ENCODE peak calls at places on chromosomes 12 and 14, in six cellular contexts. T is left ventricle myocardium inferior, P is AG09319, H is HL-60, V is AG09309, B is progenitor cell of endocrine pancreas. U is an unnamed sample.

GRCh38 chr12:123966596-123966995 is 6.0 kb downstream of the CCDC92 start:
- DNase-seq in P (no peak), H (no peak), T (no peak), B (no peak), V (peak), U (no peak)

GRCh38 chr12:44748950-44749468 is 127.1 kb downstream of the NELL2 start:
- DNase-seq in B (no peak), H (no peak), P (no peak), T (no peak), V (no peak), U (no peak)

GRCh38 chr12:19530631-19531020 is 91.3 kb downstream of the AEBP2 start:
- DNase-seq in V (no peak), H (no peak), P (no peak), B (no peak), T (no peak), U (no peak)

GRCh38 chr12:113464852-113465719 is 6.6 kb downstream of the LHX5 start:
- DNase-seq in P (no peak), B (no peak), T (no peak), V (no peak), H (no peak), U (no peak)

GRCh38 chr12:15982471-15982870 is 71.3 kb downstream of the DERA start:
- DNase-seq in P (no peak), B (no peak), T (no peak), V (peak), H (no peak), U (no peak)

GRCh38 chr12:76587428-76588178 is 28.0 kb upstream of the OSBPL8 start:
- DNase-seq in V (peak), H (no peak), T (no peak), P (peak), B (no peak), U (no peak)

GRCh38 chr12:3034067-3034750 is 43.0 kb upstream of the TSPAN9 start:
- DNase-seq in V (peak), H (peak), P (peak), B (peak), T (peak), U (no peak)

GRCh38 chr14:26233126-26233525 is 364.7 kb downstream of the NOVA1 start:
- DNase-seq in V (no peak), P (no peak), T (no peak), B (no peak), H (no peak), U (no peak)

GRCh38 chr14:31692376-31692781 is 131.2 kb downstream of the NUBPL start:
- DNase-seq in P (peak), H (no peak), B (no peak), V (peak), T (no peak), U (no peak)

GRCh38 chr14:89977668-89978067 is 21.9 kb downstream of the TDP1 start:
- DNase-seq in H (no peak), P (no peak), T (no peak), V (no peak), B (no peak), U (no peak)

GRCh38 chr12:50185975-50186663 is 18.9 kb upstream of the CERS5 start:
- DNase-seq in T (no peak), H (no peak), V (peak), P (no peak), B (no peak), U (no peak)

GRCh38 chr14:104350463-104351185 is 212.2 kb downstream of the KIF26A start:
- DNase-seq in H (no peak), V (no peak), B (no peak), P (no peak), T (no peak), U (no peak)

U was measured in NCI-H2107.